ENCODE peak calls at places on chromosomes 12 and 14, in five cellular contexts. G, Q, S, L and O are unnamed samples.

GRCh38 chr14:20757963-20758362 is 10.2 kb upstream of the EDDM3B start:
- DNase-seq in G (peak), Q (no peak), S (no peak), L (no peak), O (peak)

GRCh38 chr12:52010692-52011601 is 4.2 kb downstream of the TAMALIN start:
- DNase-seq in G (no peak), Q (peak), S (no peak), L (no peak), O (no peak)

GRCh38 chr14:77253333-77254190 is 17.4 kb downstream of the NGB start:
- DNase-seq in G (no peak), Q (no peak), S (no peak), L (no peak), O (no peak)

GRCh38 chr14:25868521-25869314 is 729.1 kb downstream of the NOVA1 start:
- DNase-seq in G (no peak), Q (no peak), S (no peak), L (no peak), O (peak)

GRCh38 chr14:61153436-61153835 is 127.7 kb downstream of the TMEM30B start:
- DNase-seq in G (no peak), Q (peak), S (no peak), L (no peak), O (peak)

GRCh38 chr14:39265741-39266588 is 32.2 kb downstream of the MIA2 start:
- DNase-seq in G (no peak), Q (no peak), S (no peak), L (no peak), O (no peak)

GRCh38 chr12:86194721-86195120 is 61.5 kb downstream of the MGAT4C start:
- DNase-seq in G (no peak), Q (no peak), S (no peak), L (no peak), O (no peak)

GRCh38 chr12:19276767-19277166 is 147.2 kb downstream of the PLEKHA5 start:
- DNase-seq in G (no peak), Q (no peak), S (no peak), L (no peak), O (no peak)

GRCh38 chr14:63717704-63718103 is 10.2 kb downstream of the SGPP1 start:
- DNase-seq in G (no peak), Q (no peak), S (peak), L (no peak), O (peak)

DNA sequence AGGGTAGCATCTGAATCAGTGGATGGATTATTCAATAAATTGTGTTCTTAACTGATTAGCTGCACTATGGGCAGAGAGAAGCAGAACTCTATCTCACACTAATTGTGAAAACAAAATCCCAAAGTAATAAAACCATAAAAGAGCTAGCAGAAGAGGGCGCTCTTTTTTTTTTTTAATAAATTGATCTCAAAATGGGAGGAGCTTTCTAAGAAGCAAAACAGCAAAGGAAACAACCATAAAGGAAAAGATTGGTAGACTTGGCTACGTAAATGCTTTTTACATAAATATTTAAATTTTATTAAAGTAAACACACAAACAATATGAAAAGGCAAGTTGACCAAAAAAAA is 1.5 kb upstream of the TM7SF3 start:
- DNase-seq in G (peak), Q (no peak), S (peak), L (no peak), O (peak)
- H3K27ac ChIP-seq in G (no peak), Q (no peak), S (no peak), L (peak), O (no peak)

DNA sequence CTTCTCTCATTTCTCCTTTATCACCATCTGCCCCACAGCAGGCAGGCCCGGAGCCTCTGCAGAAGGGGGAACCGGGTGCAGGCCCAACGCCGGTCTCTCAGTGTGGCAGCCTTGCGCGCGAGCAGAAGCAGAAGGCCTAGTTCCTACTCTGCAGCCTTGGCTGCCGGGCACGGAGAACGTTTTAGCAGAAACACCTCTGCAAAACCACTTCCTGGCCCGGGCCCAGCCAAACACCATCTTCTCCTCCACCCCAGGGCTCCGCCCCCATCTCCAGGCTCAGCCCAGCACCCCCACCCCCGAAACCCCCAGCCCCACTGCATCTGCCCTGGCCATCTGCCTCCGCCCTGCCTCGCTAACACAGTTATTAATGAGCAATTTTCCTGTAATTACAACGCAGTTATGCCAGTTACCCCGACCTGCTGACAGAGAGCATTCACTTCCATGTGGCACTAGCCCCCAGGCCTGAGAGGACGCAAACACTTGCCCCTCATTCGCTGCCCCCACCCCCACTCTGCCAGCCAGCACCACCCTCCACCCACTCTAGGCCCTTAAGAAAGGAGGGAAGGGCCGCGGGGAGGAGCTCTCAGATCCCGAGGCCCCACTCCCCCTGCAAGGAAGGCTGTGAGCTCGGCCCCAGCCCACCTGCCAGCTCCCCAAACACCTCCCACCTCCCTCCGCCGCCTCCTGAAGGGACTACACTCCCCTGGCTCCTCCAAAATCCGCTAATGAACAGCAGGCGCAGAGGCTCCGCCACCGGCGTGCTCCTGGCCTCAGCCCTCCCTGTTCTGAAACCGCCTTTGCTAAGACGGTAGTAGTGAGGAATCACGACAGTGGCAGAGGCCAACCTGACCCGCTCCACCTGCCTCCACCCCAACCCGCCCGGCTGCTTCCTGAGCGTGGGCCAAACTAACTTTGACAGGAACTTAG is 44.7 kb upstream of the FBRSL1 start:
- DNase-seq in G (peak), Q (no peak), S (no peak), L (no peak), O (peak)
- TF ChIP-seq JUNB in G (no peak), Q (no peak), S (no peak), L (no peak), O (no peak)

DNA sequence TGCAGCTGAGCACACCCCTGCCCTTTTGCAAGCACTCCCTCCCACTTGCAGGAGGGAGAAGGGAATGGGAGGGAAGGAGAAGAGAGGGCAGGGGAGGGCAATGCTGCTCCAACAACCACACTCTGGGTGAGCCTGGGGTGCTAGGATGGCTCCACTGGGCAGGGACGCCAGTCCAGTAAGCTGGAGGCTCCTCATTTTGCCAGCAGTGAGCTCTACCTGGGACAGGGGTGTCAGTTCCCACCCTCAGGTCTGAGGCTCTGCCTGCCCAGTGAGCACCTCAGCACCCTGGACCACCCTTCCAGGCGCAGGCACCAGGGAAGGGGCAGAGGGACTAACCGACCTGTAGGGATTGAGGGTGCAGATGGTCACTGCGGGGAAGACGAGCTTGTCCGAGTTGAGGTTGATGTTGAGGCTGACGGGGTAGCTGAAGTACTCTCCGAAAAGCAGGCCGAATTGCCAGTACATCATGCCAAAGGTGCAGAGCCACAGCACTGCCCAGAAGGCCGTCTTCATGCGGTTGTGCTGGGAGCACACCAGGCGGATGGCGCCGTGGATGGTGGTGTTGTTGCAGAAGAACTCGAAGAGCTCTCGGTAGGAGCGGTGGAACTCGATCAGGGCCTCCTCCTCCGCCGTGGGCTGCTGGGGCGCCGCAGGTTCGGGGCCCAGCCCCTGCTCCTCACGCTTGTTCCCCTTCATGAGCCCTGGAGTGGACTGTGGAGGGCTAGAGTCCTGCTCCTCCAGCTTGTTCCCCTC is 1.2 kb downstream of the SCNN1A start:
- DNase-seq in G (no peak), Q (no peak), S (no peak), L (no peak), O (no peak)
- H3K27ac ChIP-seq in G (no peak), Q (peak), S (peak), L (no peak), O (peak)

DNA sequence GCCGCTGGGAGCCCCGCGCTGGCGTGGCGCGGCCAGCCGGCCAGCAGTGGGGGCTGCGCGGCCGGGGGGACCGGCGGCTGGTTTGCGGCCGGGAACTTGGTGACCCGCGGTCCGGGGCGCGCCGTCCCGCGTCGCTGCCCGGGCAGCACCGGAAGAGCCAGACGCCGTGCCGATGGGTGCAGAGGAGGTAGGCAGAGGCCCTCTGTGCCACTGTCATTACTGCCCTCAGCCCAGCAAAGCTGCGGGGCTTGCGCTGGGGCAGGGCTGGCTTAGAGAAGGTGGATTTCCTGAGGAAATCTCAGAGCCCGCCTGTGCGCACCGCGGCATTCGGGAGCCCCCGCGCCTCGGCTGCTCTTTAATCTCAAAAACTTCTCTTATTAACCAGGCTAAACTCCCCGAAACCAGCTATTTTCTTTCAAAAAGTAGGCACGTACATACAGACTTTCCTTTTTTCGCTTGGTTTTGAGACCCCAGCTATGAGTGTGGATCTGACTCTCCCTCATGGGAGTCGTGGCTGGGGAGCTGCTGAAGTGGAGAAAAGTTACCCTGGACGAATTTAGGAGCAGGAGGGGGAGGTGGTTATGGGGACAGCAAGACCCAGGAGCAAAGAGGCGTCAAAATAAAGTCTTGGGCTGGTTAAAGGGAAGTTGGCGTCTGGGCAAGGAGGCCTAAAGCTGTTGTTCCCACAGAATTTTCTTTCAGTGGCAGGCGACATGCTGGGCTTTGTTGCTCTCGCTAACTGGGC is 790 bp downstream of the SUSD6 start:
- DNase-seq in G (no peak), Q (no peak), S (no peak), L (no peak), O (peak)
- TF ChIP-seq JUNB in G (no peak), Q (no peak), S (no peak), L (no peak), O (no peak)

DNA sequence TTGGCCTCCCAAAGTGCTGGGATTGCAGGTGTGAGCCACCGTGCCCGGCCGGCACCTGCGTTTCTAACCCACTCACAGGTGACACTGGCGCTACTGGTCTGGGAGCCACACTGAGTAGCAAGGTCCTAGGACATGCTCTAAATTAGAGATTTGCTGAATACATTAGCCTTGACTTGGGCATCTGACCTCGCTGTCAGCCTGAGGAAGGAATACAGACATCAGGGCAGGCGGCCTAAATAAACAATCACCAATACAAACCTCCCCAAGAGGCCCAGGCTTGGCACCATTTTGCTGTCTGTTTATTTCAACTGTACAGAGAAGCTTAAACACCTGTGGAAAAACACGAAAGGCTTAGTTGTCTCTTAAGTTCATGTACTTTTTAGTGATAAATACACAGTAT is 27.5 kb downstream of the P2RX4 start:
- DNase-seq in G (no peak), Q (no peak), S (no peak), L (no peak), O (no peak)
- H3K27ac ChIP-seq in G (no peak), Q (no peak), S (no peak), L (no peak), O (no peak)

GRCh38 chr12:28611115-28611435 is 420.8 kb downstream of the CCDC91 start:
- DNase-seq in G (no peak), Q (no peak), S (peak), L (no peak), O (no peak)
- TF ChIP-seq JUNB in G (no peak), Q (no peak), S (peak), L (no peak), O (no peak)

DNA sequence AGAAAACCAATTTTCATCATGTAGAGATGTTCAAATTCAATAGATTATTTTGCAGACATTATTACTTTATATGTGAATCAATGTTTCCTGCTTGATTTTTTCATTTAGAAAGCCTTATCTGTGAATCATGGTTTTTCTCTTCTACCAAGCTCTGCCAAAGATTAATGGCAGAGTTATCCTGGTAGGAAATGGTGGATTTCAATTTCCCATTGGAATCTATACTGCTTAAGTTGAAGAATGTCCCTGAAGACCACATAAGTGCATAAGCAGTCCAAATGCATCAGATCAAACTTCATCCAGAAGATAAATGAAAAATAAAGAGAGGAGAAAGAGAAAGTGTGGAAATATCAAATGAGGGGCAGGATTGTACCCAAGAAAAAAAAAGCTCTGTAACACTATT is 5.0 kb downstream of the LUM start:
- DNase-seq in G (no peak), Q (no peak), S (no peak), L (no peak), O (no peak)
- H3K27ac ChIP-seq in G (no peak), Q (no peak), S (no peak), L (no peak), O (no peak)

GRCh38 chr12:9760699-9761406 is at the start of gene CD69:
- DNase-seq in G (peak), Q (no peak), S (no peak), L (peak), O (no peak)
- TF ChIP-seq JUNB in G (no peak), Q (no peak), S (no peak), L (no peak), O (no peak)

GRCh38 chr12:12214635-12215131 is 52.2 kb downstream of the LRP6 start:
- DNase-seq in G (no peak), Q (peak), S (peak), L (peak), O (peak)
- H3K27ac ChIP-seq in G (peak), Q (peak), S (peak), L (no peak), O (peak)